ENCODE peak calls at places on chromosomes 2 and 18, in four cellular contexts. N, W, H and T are unnamed samples.

GRCh38 chr2:45938649-45939511 is 287.4 kb downstream of the PRKCE start:
- DNase-seq in H (no peak), W (no peak), N (no peak), T (peak; percentile 58)

GRCh38 chr2:223697921-223698645 is 95.9 kb upstream of the SCG2 start:
- DNase-seq in N (no peak), W (no peak), H (no peak), T (no peak)

GRCh38 chr18:76349067-76349715 is 145.9 kb downstream of the ZNF516 start:
- DNase-seq in H (no peak), W (peak; percentile 48), N (peak; percentile 87), T (peak; percentile 84)

GRCh38 chr2:10238991-10239485 is 63.7 kb upstream of the HPCAL1 start:
- DNase-seq in N (no peak), H (no peak), W (no peak), T (no peak)

GRCh38 chr18:79026491-79026890 is 42.7 kb upstream of the ATP9B start:
- DNase-seq in N (no peak), H (no peak), W (no peak), T (no peak)

GRCh38 chr2:58967736-58968135 is 726.6 kb upstream of the FANCL start:
- DNase-seq in N (no peak), H (no peak), W (no peak), T (no peak)

GRCh38 chr2:130336877-130337734 is 5.6 kb upstream of the IMP4 start:
- DNase-seq in N (no peak), W (peak; percentile 10), H (no peak), T (peak; percentile 94)

GRCh38 chr2:162199913-162200312 is 43.3 kb downstream of the FAP start:
- DNase-seq in H (no peak), W (no peak), N (no peak), T (no peak)

GRCh38 chr2:199160677-199161465 is 296.9 kb downstream of the SATB2 start:
- DNase-seq in N (no peak), H (no peak), W (no peak), T (no peak)

GRCh38 chr2:25311866-25312575 is 29.7 kb downstream of the DNMT3A start:
- DNase-seq in W (no peak), N (no peak), H (no peak), T (no peak)

GRCh38 chr2:173307287-173307686 is 47.4 kb upstream of the CDCA7 start:
- DNase-seq in H (no peak), W (no peak), N (no peak), T (no peak)

GRCh38 chr2:45259144-45259543 is 249.9 kb upstream of the SIX2 start:
- DNase-seq in N (no peak), H (no peak), W (no peak), T (no peak)

GRCh38 chr2:168208652-168209051 is 38.7 kb downstream of the STK39 start:
- DNase-seq in W (no peak), H (no peak), N (no peak), T (no peak)